ENCODE peak calls at places on chromosomes 2 and 18, in six cellular contexts. H is cardiac septum; I is C1 segment of cervical spinal cord; G is stimulated activated CD4-positive, alpha-beta T cell treated with anti-CD3 and anti-CD28 coated beads, TNF-alpha, amount 100 ng/mL, for 48 hours; A is myocyte; V is activated T-helper 2 cell treated with anti-CD3 and anti-CD28 coated beads, Interferon-gamma antibody, Interleukin-2, Interleukin-4, amounts not matched to agents 10 μg/mL and 5 μg/mL and 100 μg/mL, durations not matched to agents 14 hours and 24 hours and 36 hours. B is an unnamed sample.

GRCh38 chr2:122136071-122136470 is 380.6 kb downstream of the TSN start:
- DNase-seq in H (no peak), I (no peak), G (no peak), A (no peak), V (no peak), B (no peak)

GRCh38 chr2:209556354-209556961 is 132.6 kb downstream of the MAP2 start:
- DNase-seq in H (no peak), I (no peak), G (no peak), A (peak), V (no peak), B (no peak)

GRCh38 chr2:98586466-98587140 is 21.7 kb downstream of the COA5 start:
- DNase-seq in H (no peak), I (no peak), G (no peak), A (no peak), V (no peak), B (no peak)

GRCh38 chr2:50787636-50788035 is 244.3 kb downstream of the NRXN1 start:
- DNase-seq in H (no peak), I (no peak), G (no peak), A (no peak), V (no peak), B (no peak)

GRCh38 chr2:74458957-74459290 is 686 bp downstream of the WBP1 start:
- DNase-seq in H (no peak), I (no peak), G (no peak), A (no peak), V (no peak), B (no peak)

GRCh38 chr2:163341426-163341825 is 394.4 kb downstream of the FIGN start:
- DNase-seq in H (no peak), I (no peak), G (no peak), A (no peak), V (no peak), B (no peak)

GRCh38 chr2:123961576-123961975 is 63.5 kb upstream of the CNTNAP5 start:
- DNase-seq in H (no peak), I (no peak), G (no peak), A (no peak), V (no peak), B (no peak)

GRCh38 chr2:153287109-153287801 is 191.3 kb downstream of the RPRM start:
- DNase-seq in H (no peak), I (no peak), G (no peak), A (no peak), V (no peak), B (no peak)

GRCh38 chr2:38163006-38163405 is 87.1 kb upstream of the CYP1B1 start:
- DNase-seq in H (no peak), I (no peak), G (no peak), A (no peak), V (no peak), B (no peak)

GRCh38 chr2:235287369-235287722 is 206.5 kb upstream of the AGAP1 start:
- DNase-seq in H (no peak), I (peak), G (no peak), A (peak), V (no peak), B (no peak)

GRCh38 chr2:203887680-203888079 is 20.1 kb downstream of the CTLA4 start:
- DNase-seq in H (no peak), I (no peak), G (no peak), A (peak), V (no peak), B (no peak)

GRCh38 chr2:38615237-38615636 is 12.5 kb upstream of the HNRNPLL start:
- DNase-seq in H (no peak), I (no peak), G (no peak), A (no peak), V (no peak), B (no peak)

GRCh38 chr2:224944707-224945106 is 97.6 kb downstream of the DOCK10 start:
- DNase-seq in H (no peak), I (no peak), G (no peak), A (no peak), V (no peak), B (no peak)

GRCh38 chr2:133377021-133377481 is 191.2 kb downstream of the NCKAP5 start:
- DNase-seq in H (no peak), I (no peak), G (no peak), A (no peak), V (no peak), B (no peak)

GRCh38 chr2:197813093-197813787 is 8.8 kb downstream of the PLCL1 start:
- DNase-seq in H (no peak), I (no peak), G (no peak), A (peak), V (no peak), B (no peak)

GRCh38 chr2:134728163-134728562 is 9.4 kb upstream of the TMEM163 start:
- DNase-seq in H (no peak), I (no peak), G (no peak), A (no peak), V (no peak), B (no peak)

GRCh38 chr2:200592414-200593075 is 6.7 kb downstream of the AOX1 start:
- DNase-seq in H (no peak), I (no peak), G (no peak), A (peak), V (no peak), B (no peak)

GRCh38 chr2:40169430-40169829 is 282.5 kb downstream of the SLC8A1 start:
- DNase-seq in H (no peak), I (no peak), G (no peak), A (no peak), V (no peak), B (no peak)

GRCh38 chr2:167510071-167510759 is 621.9 kb downstream of the XIRP2 start:
- DNase-seq in H (no peak), I (no peak), G (no peak), A (no peak), V (no peak), B (no peak)

GRCh38 chr2:129857200-129857599 is 122.3 kb upstream of the RAB6C start:
- DNase-seq in H (no peak), I (no peak), G (no peak), A (no peak), V (no peak), B (no peak)

GRCh38 chr2:225157052-225157451 is 114.8 kb upstream of the DOCK10 start:
- DNase-seq in H (no peak), I (no peak), G (no peak), A (no peak), V (no peak), B (no peak)

GRCh38 chr2:10495311-10495987 is 47.3 kb upstream of the ODC1 start:
- DNase-seq in H (peak), I (no peak), G (no peak), A (no peak), V (no peak), B (no peak)

GRCh38 chr2:226903179-226903578 is 67.3 kb downstream of the RHBDD1 start:
- DNase-seq in H (no peak), I (no peak), G (no peak), A (peak), V (no peak), B (no peak)

GRCh38 chr2:26474261-26474785 is 3.6 kb downstream of the OTOF start:
- DNase-seq in H (no peak), I (no peak), G (no peak), A (no peak), V (no peak), B (no peak)

GRCh38 chr2:236742936-236743622 is 173.5 kb downstream of the ACKR3 start:
- DNase-seq in H (no peak), I (no peak), G (no peak), A (peak), V (no peak), B (no peak)

GRCh38 chr2:10303634-10304378 is 1.1 kb downstream of the HPCAL1 start:
- DNase-seq in H (peak), I (peak), G (no peak), A (peak), V (peak), B (peak)

GRCh38 chr2:99971326-99971965 is 170.9 kb downstream of the AFF3 start:
- DNase-seq in H (no peak), I (no peak), G (no peak), A (no peak), V (no peak), B (no peak)

GRCh38 chr2:70923378-70924015 is 12.2 kb upstream of the ATP6V1B1 start:
- DNase-seq in H (peak), I (no peak), G (no peak), A (peak), V (no peak), B (no peak)

GRCh38 chr2:217835931-217836881 is 166.6 kb downstream of the TNS1 start:
- DNase-seq in H (no peak), I (no peak), G (no peak), A (peak), V (no peak), B (peak)

GRCh38 chr18:13374468-13375301 is 156.1 kb downstream of the LDLRAD4 start:
- DNase-seq in H (peak), I (no peak), G (no peak), A (no peak), V (no peak), B (peak)

GRCh38 chr2:205086689-205087088 is 541.4 kb downstream of the PARD3B start:
- DNase-seq in H (no peak), I (no peak), G (no peak), A (no peak), V (no peak), B (no peak)

GRCh38 chr2:95349568-95350319 is 52.6 kb downstream of the KCNIP3 start:
- DNase-seq in H (no peak), I (no peak), G (no peak), A (no peak), V (no peak), B (no peak)

GRCh38 chr2:218516614-218517013 is 51.5 kb downstream of the USP37 start:
- DNase-seq in H (no peak), I (no peak), G (no peak), A (no peak), V (no peak), B (no peak)

GRCh38 chr2:34652636-34653035 is 1053.5 kb upstream of the FAM98A start:
- DNase-seq in H (no peak), I (no peak), G (no peak), A (peak), V (no peak), B (no peak)